ENCODE peak calls at places on chromosomes 2 and 18, in five cellular contexts. B is A549, A is K562, R is HepG2, V is GM12878. T is an unnamed sample.

GRCh38 chr2:88212251-88212790 is 42.2 kb downstream of the THNSL2 start:
- DNase-seq in B (peak; percentile 29), A (peak; percentile 21), R (peak; percentile 90), V (no peak), T (peak; percentile 86)

GRCh38 chr2:149488719-149489440 is 98.7 kb downstream of the MMADHC start:
- DNase-seq in B (no peak), A (no peak), R (no peak), V (no peak), T (no peak)

GRCh38 chr2:169095631-169096105 is 26.3 kb downstream of the DHRS9 start:
- DNase-seq in B (peak; percentile 30), A (peak; percentile 27), R (no peak), V (no peak), T (no peak)

GRCh38 chr2:174575124-174575776 is 22.4 kb downstream of the WIPF1 start:
- DNase-seq in B (no peak), A (no peak), R (no peak), V (no peak), T (no peak)

GRCh38 chr2:106995560-106995959 is 109.6 kb upstream of the ST6GAL2 start:
- DNase-seq in B (no peak), A (no peak), R (no peak), V (no peak), T (no peak)

GRCh38 chr2:148603562-148603920 is 41.0 kb upstream of the EPC2 start:
- DNase-seq in B (no peak), A (no peak), R (no peak), V (peak; percentile 73), T (no peak)

GRCh38 chr18:11500153-11501122 is 109.0 kb upstream of the SLC35G4 start:
- DNase-seq in B (peak; percentile 90), A (no peak), R (peak; percentile 98), V (peak; percentile 56), T (no peak)

GRCh38 chr2:133204461-133204860 is 363.8 kb downstream of the NCKAP5 start:
- DNase-seq in B (no peak), A (no peak), R (no peak), V (no peak), T (no peak)

GRCh38 chr2:126855606-126856005 is 43.1 kb upstream of the TEX51 start:
- DNase-seq in B (no peak), A (no peak), R (no peak), V (no peak), T (no peak)

GRCh38 chr2:190344275-190344827 is 962 bp downstream of the INPP1 start:
- DNase-seq in B (peak; percentile 71), A (no peak), R (peak; percentile 75), V (no peak), T (peak; percentile 55)

GRCh38 chr2:174053285-174053684 is 88.1 kb upstream of the SP3 start:
- DNase-seq in B (peak; percentile 40), A (no peak), R (no peak), V (no peak), T (peak; percentile 24)

GRCh38 chr2:177673602-177674595 is 281.3 kb downstream of the AGPS start:
- DNase-seq in B (peak; percentile 6), A (no peak), R (peak; percentile 13), V (no peak), T (peak; percentile 54)

GRCh38 chr2:237474931-237475703 is 11.9 kb upstream of the MLPH start:
- DNase-seq in B (peak; percentile 85), A (peak; percentile 86), R (peak; percentile 56), V (no peak), T (peak; percentile 91)

GRCh38 chr2:199950396-199950795 is 4.9 kb downstream of the TYW5 start:
- DNase-seq in B (no peak), A (no peak), R (no peak), V (no peak), T (no peak)

GRCh38 chr2:9770308-9771100 is 72.8 kb upstream of the TAF1B start:
- DNase-seq in B (peak; percentile 82), A (peak; percentile 78), R (peak; percentile 76), V (no peak), T (peak; percentile 92)

GRCh38 chr2:219461061-219461514 is 26.4 kb downstream of the SPEG start:
- DNase-seq in B (no peak), A (peak; percentile 66), R (no peak), V (no peak), T (peak; percentile 61)

GRCh38 chr2:102449370-102449974 is 23.6 kb upstream of the SLC9A4 start:
- DNase-seq in B (peak; percentile 42), A (peak; percentile 35), R (peak; percentile 23), V (no peak), T (peak; percentile 68)

DNA sequence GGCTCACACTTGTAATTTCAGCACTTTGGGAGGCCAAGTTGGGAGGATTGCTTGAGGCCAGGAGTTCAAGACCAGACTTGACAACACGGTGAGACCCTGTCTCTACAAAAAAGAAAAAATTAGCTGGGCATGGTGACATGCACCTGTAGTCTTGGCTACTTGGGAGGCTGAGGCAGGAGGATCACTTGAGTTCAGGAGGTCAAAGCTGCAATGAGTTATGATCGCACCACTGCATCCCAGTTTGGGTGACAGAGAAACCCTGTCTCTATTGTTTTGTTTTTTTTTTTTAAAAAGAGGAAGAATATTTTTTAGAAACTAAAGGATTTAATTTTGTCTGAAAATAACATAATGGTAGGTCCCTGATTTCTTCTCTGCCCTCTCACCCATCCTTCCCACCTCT is 79.4 kb upstream of the TMEM200C start:
- DNase-seq in B (no peak), A (no peak), R (no peak), V (no peak), T (no peak)
- H3K4me2 ChIP-seq in B (no peak overlapping the region), A (no peak overlapping the region), R (no peak overlapping the region), V (peak overlapping the region; percentile 3), T (no peak overlapping the region)

GRCh38 chr2:41720298-41720697 is 327.5 kb upstream of the PKDCC start:
- DNase-seq in B (no peak), A (no peak), R (no peak), V (no peak), T (no peak)

GRCh38 chr2:41716497-41716896 is 331.3 kb upstream of the PKDCC start:
- DNase-seq in B (no peak), A (no peak), R (no peak), V (no peak), T (peak; percentile 21)

GRCh38 chr2:41718703-41719102 is 329.1 kb upstream of the PKDCC start:
- DNase-seq in B (no peak), A (no peak), R (no peak), V (no peak), T (no peak)

GRCh38 chr2:41719756-41720155 is 328.1 kb upstream of the PKDCC start:
- DNase-seq in B (no peak), A (no peak), R (no peak), V (no peak), T (no peak)

DNA sequence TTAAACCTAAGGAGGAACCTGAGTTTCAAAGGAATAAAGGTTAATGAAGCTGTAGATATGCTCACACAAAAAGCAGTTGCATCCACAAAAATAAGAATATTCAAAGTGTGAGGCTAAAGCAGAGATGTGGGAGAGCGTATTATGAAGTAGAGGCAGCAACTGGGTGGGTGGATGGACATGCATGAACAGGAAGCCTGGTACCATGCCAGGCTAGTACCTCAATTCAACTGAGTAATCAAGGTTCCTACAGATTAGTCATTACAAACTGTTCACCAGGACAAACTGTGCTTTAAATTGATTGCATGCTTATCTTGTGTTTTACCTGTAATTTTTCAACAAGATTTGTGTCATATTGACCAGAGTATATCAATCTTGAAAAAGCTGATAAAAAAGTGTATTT is 329.9 kb upstream of the PKDCC start:
- DNase-seq in B (no peak), A (no peak), R (no peak), V (no peak), T (no peak)
- TF ChIP-seq JUNB in B (no peak), A (no peak), R (no peak), V (no peak), T (no peak)

DNA sequence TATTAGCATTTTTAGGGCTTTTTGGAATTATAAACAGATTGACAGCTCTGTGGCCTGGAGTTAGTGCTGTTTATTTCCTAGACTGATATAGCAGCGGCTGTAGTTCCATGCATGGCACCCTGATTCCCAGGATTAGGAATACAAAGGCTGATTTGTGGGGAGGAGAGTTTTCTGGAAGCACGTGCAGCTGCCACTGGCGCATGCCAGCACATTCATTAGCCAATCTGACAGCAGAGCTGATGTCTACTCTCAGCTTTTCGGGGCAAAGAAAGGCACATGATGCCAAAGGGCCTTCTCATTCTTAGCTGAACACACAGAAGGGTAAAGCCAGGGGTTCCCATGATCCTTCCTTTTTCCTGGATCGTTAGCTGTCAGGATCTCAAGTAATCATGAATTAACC is 45.7 kb upstream of the RAPH1 start:
- DNase-seq in B (no peak), A (no peak), R (no peak), V (no peak), T (no peak)
- H3K4me2 ChIP-seq in B (no peak overlapping the region), A (no peak overlapping the region), R (no peak overlapping the region), V (no peak overlapping the region), T (no peak overlapping the region)

DNA sequence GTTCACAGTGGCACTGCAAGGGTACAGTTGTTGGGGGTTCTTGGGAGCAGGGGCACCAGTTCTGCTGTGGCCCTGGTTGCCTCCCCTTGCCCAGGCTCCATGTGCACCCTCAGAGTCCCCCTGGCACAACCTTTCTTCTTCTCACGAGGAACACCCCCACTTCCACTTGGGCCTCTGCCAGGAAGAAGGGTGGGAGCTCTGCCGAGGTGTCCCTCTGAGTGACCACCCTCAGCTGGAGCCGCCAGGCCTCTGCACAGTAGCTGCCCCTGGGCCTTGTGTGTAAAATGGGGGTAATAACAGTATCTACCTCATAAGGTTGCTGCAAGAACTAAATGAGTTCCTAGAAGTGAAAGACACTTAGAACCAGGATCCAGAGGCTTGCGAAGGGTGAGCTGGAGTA is 8.4 kb downstream of the TPRKB start:
- DNase-seq in B (no peak), A (no peak), R (no peak), V (no peak), T (no peak)
- TF ChIP-seq JUNB in B (no peak), A (no peak), R (no peak), V (no peak), T (no peak)